ENCODE peak calls at places on chromosomes 2 and 18, in four cellular contexts. One of them, this sample, is unnamed.

GRCh38 chr2:213288913-213289700 is 4.8 kb downstream of the SPAG16 start:
- DNase-seq in hepatocyte: peak; percentile 19
- DNase-seq in astrocyte of the spinal cord: peak; percentile 65
- DNase-seq in mammary epithelial cell: no peak
- DNase-seq in this sample: peak; percentile 60

GRCh38 chr2:71348302-71348701 is 16.7 kb downstream of the ZNF638 start:
- DNase-seq in hepatocyte: peak; percentile 60
- DNase-seq in astrocyte of the spinal cord: peak; percentile 59
- DNase-seq in mammary epithelial cell: peak; percentile 10
- DNase-seq in this sample: peak; percentile 54

GRCh38 chr2:233926806-233927205 is 9.6 kb downstream of the TRPM8 start:
- DNase-seq in hepatocyte: no peak
- DNase-seq in astrocyte of the spinal cord: no peak
- DNase-seq in mammary epithelial cell: peak; percentile 63
- DNase-seq in this sample: peak; percentile 76

GRCh38 chr2:201151127-201152074 is 31.5 kb upstream of the CASP10 start:
- DNase-seq in hepatocyte: no peak
- DNase-seq in astrocyte of the spinal cord: peak; percentile 90
- DNase-seq in mammary epithelial cell: peak; percentile 88
- DNase-seq in this sample: peak; percentile 93

GRCh38 chr18:78766651-78767533 is 212.7 kb upstream of the SALL3 start:
- DNase-seq in hepatocyte: no peak
- DNase-seq in astrocyte of the spinal cord: no peak
- DNase-seq in mammary epithelial cell: no peak
- DNase-seq in this sample: no peak

GRCh38 chr2:164661349-164661748 is 40.1 kb upstream of the GRB14 start:
- DNase-seq in hepatocyte: no peak
- DNase-seq in astrocyte of the spinal cord: peak; percentile 9
- DNase-seq in mammary epithelial cell: peak; percentile 75
- DNase-seq in this sample: peak; percentile 56

GRCh38 chr2:33526132-33526531 is 49.7 kb downstream of the RASGRP3 start:
- DNase-seq in hepatocyte: no peak
- DNase-seq in astrocyte of the spinal cord: peak; percentile 46
- DNase-seq in mammary epithelial cell: no peak
- DNase-seq in this sample: no peak

GRCh38 chr2:109238580-109238979 is 109.6 kb downstream of the SH3RF3 start:
- DNase-seq in hepatocyte: no peak
- DNase-seq in astrocyte of the spinal cord: peak; percentile 69
- DNase-seq in mammary epithelial cell: peak; percentile 48
- DNase-seq in this sample: peak; percentile 89

GRCh38 chr18:69326094-69326493 is 74.6 kb upstream of the DOK6 start:
- DNase-seq in hepatocyte: no peak
- DNase-seq in astrocyte of the spinal cord: no peak
- DNase-seq in mammary epithelial cell: no peak
- DNase-seq in this sample: peak; percentile 7

GRCh38 chr18:3119401-3120323 is 100.1 kb downstream of the MYOM1 start:
- DNase-seq in hepatocyte: no peak
- DNase-seq in astrocyte of the spinal cord: no peak
- DNase-seq in mammary epithelial cell: peak; percentile 52
- DNase-seq in this sample: peak; percentile 85

GRCh38 chr2:216698895-216699294 is 3.5 kb upstream of the IGFBP5 start:
- DNase-seq in hepatocyte: peak; percentile 85
- DNase-seq in astrocyte of the spinal cord: peak; percentile 76
- DNase-seq in mammary epithelial cell: peak; percentile 49
- DNase-seq in this sample: peak; percentile 77

GRCh38 chr2:160516547-160517365 is 23.1 kb upstream of the RBMS1 start:
- DNase-seq in hepatocyte: peak; percentile 6
- DNase-seq in astrocyte of the spinal cord: peak; percentile 71
- DNase-seq in mammary epithelial cell: peak; percentile 34
- DNase-seq in this sample: peak; percentile 38

GRCh38 chr2:175941699-175942098 is 60.4 kb downstream of the LNPK start:
- DNase-seq in hepatocyte: no peak
- DNase-seq in astrocyte of the spinal cord: no peak
- DNase-seq in mammary epithelial cell: no peak
- DNase-seq in this sample: no peak

GRCh38 chr2:122980672-122981071 is 1044.4 kb upstream of the CNTNAP5 start:
- DNase-seq in hepatocyte: no peak
- DNase-seq in astrocyte of the spinal cord: no peak
- DNase-seq in mammary epithelial cell: peak; percentile 15
- DNase-seq in this sample: peak; percentile 39

GRCh38 chr2:705971-706511 is 28.8 kb upstream of the TMEM18 start:
- DNase-seq in hepatocyte: no peak
- DNase-seq in astrocyte of the spinal cord: no peak
- DNase-seq in mammary epithelial cell: no peak
- DNase-seq in this sample: no peak

GRCh38 chr2:199991691-199992090 is 36.3 kb downstream of the MAIP1 start:
- DNase-seq in hepatocyte: no peak
- DNase-seq in astrocyte of the spinal cord: no peak
- DNase-seq in mammary epithelial cell: no peak
- DNase-seq in this sample: no peak

GRCh38 chr2:201256001-201256544 is 4.3 kb upstream of the CASP8 start:
- DNase-seq in hepatocyte: no peak
- DNase-seq in astrocyte of the spinal cord: no peak
- DNase-seq in mammary epithelial cell: no peak
- DNase-seq in this sample: no peak

GRCh38 chr2:26840937-26841610 is 6.9 kb upstream of the DPYSL5 start:
- DNase-seq in hepatocyte: no peak
- DNase-seq in astrocyte of the spinal cord: no peak
- DNase-seq in mammary epithelial cell: peak; percentile 16
- DNase-seq in this sample: peak; percentile 51
- TF ChIP-seq CTCF in hepatocyte: no peak
- TF ChIP-seq CTCF in astrocyte of the spinal cord: no peak
- TF ChIP-seq CTCF in mammary epithelial cell: peak; percentile 27
- TF ChIP-seq CTCF in this sample: peak; percentile 48

DNA sequence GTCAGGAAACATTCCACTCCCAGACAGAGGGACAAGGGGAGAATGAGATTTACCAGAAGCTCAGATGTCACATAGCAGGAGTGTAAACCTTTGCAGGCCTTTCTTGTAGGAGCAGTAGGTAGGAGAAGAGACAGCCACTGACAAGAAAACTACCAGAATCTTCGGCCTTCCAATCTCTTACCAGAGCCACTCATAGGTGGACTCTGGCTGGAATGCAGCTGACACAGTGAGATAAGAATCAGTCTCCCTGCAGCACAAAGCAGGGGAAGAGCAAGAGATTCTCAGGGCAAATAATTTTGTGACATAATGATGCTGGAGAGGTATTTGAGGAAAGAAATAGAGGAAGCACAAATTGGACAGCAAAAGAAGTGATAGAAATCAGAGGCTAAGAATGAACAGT is 1534.5 kb downstream of the DPP10 start:
- DNase-seq in hepatocyte: no peak
- DNase-seq in astrocyte of the spinal cord: no peak
- DNase-seq in mammary epithelial cell: no peak
- DNase-seq in this sample: no peak
- H3K4me3 ChIP-seq in hepatocyte: no peak overlapping the region
- H3K4me3 ChIP-seq in astrocyte of the spinal cord: no peak overlapping the region
- H3K4me3 ChIP-seq in mammary epithelial cell: no peak overlapping the region
- H3K4me3 ChIP-seq in this sample: no peak overlapping the region

GRCh38 chr2:60858897-60859311 is 22.5 kb upstream of the REL start:
- DNase-seq in hepatocyte: peak; percentile 26
- DNase-seq in astrocyte of the spinal cord: no peak
- DNase-seq in mammary epithelial cell: no peak
- DNase-seq in this sample: peak; percentile 46
- TF ChIP-seq CTCF in hepatocyte: no peak
- TF ChIP-seq CTCF in astrocyte of the spinal cord: no peak
- TF ChIP-seq CTCF in mammary epithelial cell: no peak
- TF ChIP-seq CTCF in this sample: no peak

DNA sequence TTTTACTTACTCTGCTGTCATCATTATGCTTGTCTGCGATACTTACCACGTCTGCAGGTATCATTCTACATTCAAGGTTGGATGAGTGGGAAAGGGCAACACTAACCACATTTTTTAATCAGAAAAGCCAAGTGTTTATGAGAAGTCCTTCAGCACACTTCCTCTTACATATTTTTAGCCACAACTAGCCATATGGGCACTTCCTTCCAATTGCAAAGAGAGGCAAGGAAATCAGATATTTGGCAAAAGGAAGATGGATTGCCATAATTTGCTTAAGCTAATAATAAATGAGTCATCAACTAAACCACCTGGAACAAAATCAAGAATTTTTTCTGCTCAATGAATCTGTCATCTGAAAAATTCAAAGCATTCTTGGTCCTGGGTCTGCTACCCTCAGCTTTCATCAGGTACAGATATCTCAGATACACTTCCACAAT is 16.7 kb upstream of the MRO start:
- DNase-seq in hepatocyte: no peak
- DNase-seq in astrocyte of the spinal cord: peak; percentile 43
- DNase-seq in mammary epithelial cell: peak; percentile 81
- DNase-seq in this sample: peak; percentile 76
- H3K4me3 ChIP-seq in hepatocyte: no peak overlapping the region
- H3K4me3 ChIP-seq in astrocyte of the spinal cord: no peak overlapping the region
- H3K4me3 ChIP-seq in mammary epithelial cell: no peak overlapping the region
- H3K4me3 ChIP-seq in this sample: no peak overlapping the region

GRCh38 chr2:179022685-179023084 is 27.3 kb downstream of the CCDC141 start:
- DNase-seq in hepatocyte: no peak
- DNase-seq in astrocyte of the spinal cord: no peak
- DNase-seq in mammary epithelial cell: no peak
- DNase-seq in this sample: no peak

GRCh38 chr2:179017958-179018357 is 32.0 kb downstream of the CCDC141 start:
- DNase-seq in hepatocyte: no peak
- DNase-seq in astrocyte of the spinal cord: no peak
- DNase-seq in mammary epithelial cell: no peak
- DNase-seq in this sample: no peak

GRCh38 chr2:179021258-179021657 is 28.7 kb downstream of the CCDC141 start:
- DNase-seq in hepatocyte: no peak
- DNase-seq in astrocyte of the spinal cord: no peak
- DNase-seq in mammary epithelial cell: no peak
- DNase-seq in this sample: no peak

GRCh38 chr2:179019260-179019659 is 30.7 kb downstream of the CCDC141 start:
- DNase-seq in hepatocyte: no peak
- DNase-seq in astrocyte of the spinal cord: no peak
- DNase-seq in mammary epithelial cell: no peak
- DNase-seq in this sample: no peak

DNA sequence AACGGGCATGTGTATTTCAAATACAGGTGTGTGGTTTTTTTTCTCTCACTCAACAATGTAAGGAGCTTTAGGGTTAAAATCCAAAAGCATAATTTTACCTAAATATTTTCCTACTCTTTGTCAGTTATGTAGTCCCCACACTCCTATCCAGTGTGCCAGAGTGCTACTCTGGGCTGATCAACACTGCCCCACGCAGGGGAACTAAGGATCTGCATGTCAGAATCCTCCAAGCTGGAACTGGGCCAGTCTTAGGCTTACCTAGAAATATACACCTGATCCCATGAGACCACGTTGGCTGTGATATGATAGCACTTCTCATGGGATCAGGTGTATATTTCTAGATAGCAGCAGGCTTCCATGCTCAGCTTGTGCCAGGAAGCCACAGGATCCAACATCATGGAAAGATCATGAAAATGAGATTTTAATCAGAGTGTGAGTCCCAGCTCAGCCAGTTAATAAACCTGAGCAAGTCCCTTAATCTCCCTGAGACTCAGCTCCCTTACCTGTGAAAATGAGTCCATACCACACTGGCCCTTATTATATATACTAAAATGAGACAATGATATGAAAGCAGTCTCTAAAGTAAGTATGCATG is 29.7 kb downstream of the CCDC141 start:
- DNase-seq in hepatocyte: peak; percentile 38
- DNase-seq in astrocyte of the spinal cord: no peak
- DNase-seq in mammary epithelial cell: peak; percentile 19
- DNase-seq in this sample: peak; percentile 57
- TF ChIP-seq CTCF in hepatocyte: peak; percentile 40
- TF ChIP-seq CTCF in astrocyte of the spinal cord: peak; percentile 53
- TF ChIP-seq CTCF in mammary epithelial cell: peak; percentile 74
- TF ChIP-seq CTCF in this sample: peak; percentile 71

DNA sequence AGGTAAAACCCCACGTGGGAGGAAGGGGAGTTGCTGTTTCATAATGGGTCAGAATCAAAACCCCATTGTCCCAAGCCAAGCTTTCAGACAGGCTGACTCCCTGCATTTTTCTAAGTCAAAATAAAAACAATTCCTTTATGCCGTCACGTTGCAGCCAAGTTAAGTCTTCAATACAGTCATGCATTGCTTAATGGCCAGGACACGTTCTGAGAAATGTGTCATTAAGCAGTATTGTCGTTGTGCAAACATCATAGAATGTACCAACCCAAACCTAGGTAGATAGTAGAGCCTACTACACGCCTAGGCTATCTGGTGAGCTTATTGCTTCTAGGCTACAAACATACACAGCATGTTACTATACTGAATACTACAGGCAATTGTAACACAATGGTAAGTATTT is 160.4 kb upstream of the FOSL2 start:
- DNase-seq in hepatocyte: peak; percentile 46
- DNase-seq in astrocyte of the spinal cord: no peak
- DNase-seq in mammary epithelial cell: peak; percentile 19
- DNase-seq in this sample: peak; percentile 78
- H3K4me3 ChIP-seq in hepatocyte: no peak overlapping the region
- H3K4me3 ChIP-seq in astrocyte of the spinal cord: no peak overlapping the region
- H3K4me3 ChIP-seq in mammary epithelial cell: no peak overlapping the region
- H3K4me3 ChIP-seq in this sample: no peak overlapping the region

GRCh38 chr2:198316852-198317395 is 512.5 kb downstream of the PLCL1 start:
- DNase-seq in hepatocyte: no peak
- DNase-seq in astrocyte of the spinal cord: no peak
- DNase-seq in mammary epithelial cell: no peak
- DNase-seq in this sample: no peak

GRCh38 chr2:198315791-198316190 is 511.4 kb downstream of the PLCL1 start:
- DNase-seq in hepatocyte: no peak
- DNase-seq in astrocyte of the spinal cord: no peak
- DNase-seq in mammary epithelial cell: no peak
- DNase-seq in this sample: no peak

GRCh38 chr2:198316231-198316630 is 511.8 kb downstream of the PLCL1 start:
- DNase-seq in hepatocyte: no peak
- DNase-seq in astrocyte of the spinal cord: no peak
- DNase-seq in mammary epithelial cell: no peak
- DNase-seq in this sample: no peak

GRCh38 chr2:198312621-198313483 is 508.5 kb downstream of the PLCL1 start:
- DNase-seq in hepatocyte: no peak
- DNase-seq in astrocyte of the spinal cord: no peak
- DNase-seq in mammary epithelial cell: no peak
- DNase-seq in this sample: no peak

DNA sequence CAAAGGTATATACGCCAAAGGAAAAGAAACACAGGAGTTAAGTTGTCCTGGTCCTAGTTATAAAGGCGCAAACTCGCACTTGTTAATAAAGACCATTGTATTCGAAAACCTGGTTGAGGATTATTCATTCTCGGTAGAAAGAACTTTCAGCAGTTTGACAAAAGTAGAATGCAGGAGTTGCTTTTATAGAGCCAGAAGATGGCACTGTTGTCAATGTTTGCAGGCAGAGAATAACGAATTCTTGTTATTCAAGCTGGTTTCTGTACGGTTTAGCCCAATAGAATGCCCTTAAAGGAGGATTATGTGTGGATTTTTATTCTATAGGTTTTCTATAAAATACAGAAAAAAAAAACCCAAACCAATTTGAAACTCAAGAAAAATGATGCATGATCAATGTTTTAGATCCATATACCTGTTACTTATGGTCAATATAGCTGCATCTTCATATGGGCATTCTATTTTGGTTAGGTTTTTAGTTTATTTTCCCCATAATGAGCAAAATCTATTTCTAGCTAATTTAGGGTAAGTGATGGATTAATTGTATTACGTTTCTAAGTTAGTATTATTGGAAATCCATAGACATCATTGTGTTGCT is 510.3 kb downstream of the PLCL1 start:
- DNase-seq in hepatocyte: peak; percentile 68
- DNase-seq in astrocyte of the spinal cord: peak; percentile 69
- DNase-seq in mammary epithelial cell: peak; percentile 49
- DNase-seq in this sample: peak; percentile 61
- TF ChIP-seq CTCF in hepatocyte: peak; percentile 92
- TF ChIP-seq CTCF in astrocyte of the spinal cord: peak; percentile 64
- TF ChIP-seq CTCF in mammary epithelial cell: peak; percentile 66
- TF ChIP-seq CTCF in this sample: peak; percentile 74